ENCODE peak calls at places on chromosome 4, in six cellular contexts. N is body of pancreas, K is BE2C, L is mammary epithelial cell, V is AG04450, C is B cell. Z is an unnamed sample.

GRCh38 chr4:73853246-73853704 is at the start of gene PF4V1:
- DNase-seq in N (peak), K (no peak), L (no peak), V (no peak), C (no peak), Z (no peak)

GRCh38 chr4:87119965-87120364 is 100.5 kb downstream of the KLHL8 start:
- DNase-seq in N (no peak), K (no peak), L (peak), V (no peak), C (no peak), Z (no peak)

GRCh38 chr4:7041851-7042696 is 1.1 kb upstream of the TADA2B start:
- DNase-seq in N (peak), K (peak), L (no peak), V (no peak), C (peak), Z (no peak)

GRCh38 chr4:148073349-148073748 is 341.5 kb downstream of the ARHGAP10 start:
- DNase-seq in N (no peak), K (no peak), L (no peak), V (no peak), C (no peak), Z (no peak)

GRCh38 chr4:139419388-139419914 is 34.5 kb upstream of the RAB33B start:
- DNase-seq in N (peak), K (no peak), L (peak), V (peak), C (peak), Z (peak)

GRCh38 chr4:56440983-56441382 is 4.9 kb downstream of the PAICS start:
- DNase-seq in N (no peak), K (no peak), L (no peak), V (no peak), C (no peak), Z (no peak)

GRCh38 chr4:168153596-168154440 is 61.5 kb downstream of the ANXA10 start:
- DNase-seq in N (peak), K (peak), L (peak), V (peak), C (peak), Z (no peak)

GRCh38 chr4:10546-10870 is 42.6 kb upstream of the ZNF595 start:
- DNase-seq in N (no peak), K (no peak), L (no peak), V (no peak), C (peak), Z (no peak)

GRCh38 chr4:179750374-179750773 is 2308.1 kb upstream of the AGA start:
- DNase-seq in N (no peak), K (peak), L (no peak), V (no peak), C (no peak), Z (no peak)

GRCh38 chr4:153151535-153152452 is 52.4 kb upstream of the TRIM2 start:
- DNase-seq in N (peak), K (peak), L (peak), V (no peak), C (peak), Z (no peak)

GRCh38 chr4:94165256-94165655 is 42.4 kb upstream of the SMARCAD1 start:
- DNase-seq in N (no peak), K (no peak), L (no peak), V (no peak), C (no peak), Z (no peak)

GRCh38 chr4:111631157-111631999 is 513.9 kb upstream of the FAM241A start:
- DNase-seq in N (no peak), K (no peak), L (no peak), V (no peak), C (no peak), Z (no peak)

GRCh38 chr4:84966382-84967291 is at the start of gene WDFY3:
- DNase-seq in N (peak), K (peak), L (peak), V (peak), C (peak), Z (no peak)
- TF ChIP-seq CTCF in N (no peak), K (no peak), L (no peak), V (peak), C (no peak), Z (no peak)

DNA sequence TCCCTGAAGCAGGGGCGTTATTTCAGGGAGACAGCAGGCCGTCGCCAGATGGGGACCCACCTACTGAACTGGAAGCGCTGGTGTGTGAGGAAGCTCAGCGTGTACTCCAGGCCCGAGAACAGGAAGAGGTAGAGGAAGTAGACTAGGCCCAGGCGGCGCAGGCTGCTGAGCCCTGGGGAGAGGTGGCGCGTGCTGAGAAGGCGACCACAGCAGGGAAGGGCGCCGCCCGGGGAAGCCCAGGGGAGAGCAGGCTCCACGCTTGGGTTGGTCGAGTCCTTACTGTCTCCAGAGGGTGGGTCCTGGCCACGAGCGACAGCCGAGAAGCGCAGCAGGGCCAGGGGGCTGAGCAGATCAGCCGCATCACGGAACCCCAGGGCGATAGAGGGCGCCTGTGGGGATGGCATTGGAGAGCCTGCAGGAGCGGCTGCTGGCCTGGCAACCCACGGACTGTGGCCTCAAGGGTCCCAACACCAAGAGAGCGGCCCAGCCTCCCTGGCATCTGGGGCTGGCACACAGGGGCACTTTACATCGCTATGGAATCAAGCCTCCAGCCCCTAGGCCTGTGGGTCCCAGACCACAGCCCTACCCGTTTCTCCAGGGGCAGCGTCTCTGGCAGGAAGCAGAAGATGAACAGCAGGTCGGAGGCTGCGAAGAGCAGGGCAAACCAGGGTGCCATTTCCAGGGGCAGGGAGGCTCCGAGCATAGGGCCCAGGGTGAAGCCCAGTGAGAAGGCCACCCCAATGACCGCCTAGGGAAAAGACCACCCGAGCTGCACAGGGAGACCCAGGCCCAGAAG is 31.2 kb downstream of the NOP14 start:
- DNase-seq in N (peak), K (no peak), L (no peak), V (no peak), C (peak), Z (no peak)
- TF ChIP-seq CTCF in N (no peak), K (no peak), L (no peak), V (no peak), C (peak), Z (no peak)

GRCh38 chr4:107213410-107213809 is 177.3 kb upstream of the DKK2 start:
- DNase-seq in N (no peak), K (peak), L (no peak), V (no peak), C (no peak), Z (no peak)
- TF ChIP-seq CTCF in N (no peak), K (no peak), L (no peak), V (no peak), C (no peak), Z (no peak)

DNA sequence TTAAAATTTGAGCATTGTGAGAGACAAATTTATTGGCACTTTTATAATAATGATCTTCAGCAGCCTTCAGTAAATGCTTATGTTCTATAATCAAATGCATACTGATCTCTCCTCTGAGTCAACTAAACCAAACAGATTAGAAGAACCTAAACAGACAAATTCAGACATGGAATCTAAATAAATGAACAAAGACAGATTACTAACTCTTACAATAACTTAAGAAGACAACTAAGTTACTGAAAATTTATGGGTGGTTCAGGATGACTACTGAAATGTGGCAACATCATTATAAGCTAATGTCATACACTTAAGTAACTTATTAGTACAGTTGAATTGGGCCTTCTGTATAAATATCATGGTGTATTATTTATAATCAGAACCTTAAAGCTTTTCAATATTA is 127.3 kb downstream of the NEK1 start:
- DNase-seq in N (no peak), K (no peak), L (peak), V (no peak), C (no peak), Z (no peak)
- TF ChIP-seq CTCF in N (no peak), K (no peak), L (no peak), V (no peak), C (no peak), Z (no peak)

DNA sequence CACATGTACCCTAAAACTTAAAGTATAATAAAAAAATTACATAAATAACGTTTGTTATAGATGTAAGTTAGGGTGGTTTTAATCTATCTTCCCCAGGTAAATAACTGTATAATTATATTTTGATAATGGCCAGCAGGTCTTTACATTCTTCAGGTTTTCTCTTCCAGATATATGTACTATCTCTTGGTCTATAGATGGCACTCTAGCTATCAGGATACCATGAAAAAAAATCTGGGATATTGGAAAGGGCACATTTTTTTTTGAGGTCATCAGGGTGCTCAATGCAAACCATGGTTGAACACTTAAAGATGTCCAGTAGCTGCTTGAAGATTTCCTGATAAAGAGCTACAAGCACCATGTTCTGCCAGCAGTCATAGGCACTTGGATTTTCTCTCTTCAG is 15.6 kb upstream of the ADH4 start:
- DNase-seq in N (no peak), K (no peak), L (no peak), V (no peak), C (no peak), Z (no peak)
- TF ChIP-seq CTCF in N (no peak), K (no peak), L (peak), V (peak), C (no peak), Z (peak)

Z was measured in keratinocyte.